ENCODE peak calls at places on chromosomes 7 and 10, in ten cellular contexts. One of them, this sample, is unnamed. For H3K4me1, the result is how much of the 10 kb centered on the place peaks cover.

GRCh38 chr10:80405636-80406035 is 2.7 kb upstream of the PRXL2A start:
- DNase-seq in colonic mucosa: no peak
- DNase-seq in cardiac muscle cell: no peak
- DNase-seq in body of pancreas: no peak
- DNase-seq in esophagus squamous epithelium: no peak
- DNase-seq in GM12878: no peak
- DNase-seq in tibial nerve: no peak
- DNase-seq in PC-9: no peak
- DNase-seq in MM.1S: peak
- DNase-seq in pancreas: no peak
- DNase-seq in this sample: no peak

GRCh38 chr7:129435414-129435829 is 1.2 kb downstream of the STRIP2 start:
- DNase-seq in colonic mucosa: no peak
- DNase-seq in cardiac muscle cell: no peak
- DNase-seq in pancreas: no peak
- DNase-seq in GM12878: no peak
- DNase-seq in body of pancreas: no peak
- DNase-seq in PC-9: no peak
- DNase-seq in esophagus squamous epithelium: no peak
- DNase-seq in MM.1S: no peak
- DNase-seq in tibial nerve: no peak
- DNase-seq in this sample: no peak

GRCh38 chr10:102150970-102151773 is 1.0 kb upstream of the NOLC1 start:
- DNase-seq in esophagus squamous epithelium: no peak
- DNase-seq in pancreas: peak
- DNase-seq in body of pancreas: no peak
- DNase-seq in cardiac muscle cell: peak
- DNase-seq in GM12878: no peak
- DNase-seq in PC-9: peak
- DNase-seq in tibial nerve: no peak
- DNase-seq in MM.1S: no peak
- DNase-seq in colonic mucosa: no peak
- DNase-seq in this sample: no peak

GRCh38 chr10:63392224-63392623 is 73.6 kb downstream of the JMJD1C start:
- DNase-seq in pancreas: no peak
- DNase-seq in tibial nerve: no peak
- DNase-seq in esophagus squamous epithelium: no peak
- DNase-seq in cardiac muscle cell: no peak
- DNase-seq in body of pancreas: no peak
- DNase-seq in colonic mucosa: no peak
- DNase-seq in PC-9: no peak
- DNase-seq in GM12878: no peak
- DNase-seq in MM.1S: no peak
- DNase-seq in this sample: no peak

GRCh38 chr7:96982586-96982985 is 22.8 kb upstream of the DLX6 start:
- DNase-seq in pancreas: no peak
- DNase-seq in body of pancreas: no peak
- DNase-seq in colonic mucosa: no peak
- DNase-seq in PC-9: peak
- DNase-seq in MM.1S: no peak
- DNase-seq in esophagus squamous epithelium: no peak
- DNase-seq in tibial nerve: no peak
- DNase-seq in cardiac muscle cell: no peak
- DNase-seq in GM12878: no peak
- DNase-seq in this sample: no peak

GRCh38 chr7:134513169-134513752 is 14.1 kb upstream of the AKR1B10 start:
- DNase-seq in colonic mucosa: peak
- DNase-seq in body of pancreas: peak
- DNase-seq in cardiac muscle cell: peak
- DNase-seq in pancreas: peak
- DNase-seq in tibial nerve: peak
- DNase-seq in PC-9: peak
- DNase-seq in MM.1S: peak
- DNase-seq in GM12878: peak
- DNase-seq in esophagus squamous epithelium: no peak
- DNase-seq in this sample: peak

GRCh38 chr7:30038182-30038980 is 10.2 kb downstream of the PLEKHA8 start:
- DNase-seq in cardiac muscle cell: peak
- DNase-seq in MM.1S: no peak
- DNase-seq in pancreas: no peak
- DNase-seq in esophagus squamous epithelium: no peak
- DNase-seq in GM12878: no peak
- DNase-seq in colonic mucosa: no peak
- DNase-seq in PC-9: no peak
- DNase-seq in tibial nerve: no peak
- DNase-seq in body of pancreas: no peak
- DNase-seq in this sample: no peak

GRCh38 chr10:102175415-102175814 is 23.2 kb downstream of the NOLC1 start:
- DNase-seq in cardiac muscle cell: peak
- DNase-seq in PC-9: no peak
- DNase-seq in body of pancreas: no peak
- DNase-seq in esophagus squamous epithelium: no peak
- DNase-seq in GM12878: no peak
- DNase-seq in MM.1S: no peak
- DNase-seq in colonic mucosa: no peak
- DNase-seq in pancreas: no peak
- DNase-seq in tibial nerve: no peak
- DNase-seq in this sample: no peak

GRCh38 chr10:130579913-130580312 is 443.7 kb downstream of the GLRX3 start:
- DNase-seq in MM.1S: no peak
- DNase-seq in PC-9: no peak
- DNase-seq in esophagus squamous epithelium: no peak
- DNase-seq in GM12878: no peak
- DNase-seq in pancreas: no peak
- DNase-seq in colonic mucosa: no peak
- DNase-seq in cardiac muscle cell: no peak
- DNase-seq in body of pancreas: no peak
- DNase-seq in tibial nerve: no peak
- DNase-seq in this sample: no peak

GRCh38 chr10:86648706-86649426 is 5.5 kb upstream of the OPN4 start:
- DNase-seq in pancreas: no peak
- DNase-seq in tibial nerve: peak
- DNase-seq in body of pancreas: no peak
- DNase-seq in cardiac muscle cell: peak
- DNase-seq in PC-9: peak
- DNase-seq in GM12878: no peak
- DNase-seq in esophagus squamous epithelium: no peak
- DNase-seq in colonic mucosa: peak
- DNase-seq in MM.1S: no peak
- DNase-seq in this sample: no peak

GRCh38 chr7:157851501-157852067 is 514.8 kb downstream of the DNAJB6 start:
- DNase-seq in MM.1S: peak
- DNase-seq in cardiac muscle cell: no peak
- DNase-seq in esophagus squamous epithelium: no peak
- DNase-seq in tibial nerve: peak
- DNase-seq in colonic mucosa: peak
- DNase-seq in pancreas: peak
- DNase-seq in PC-9: no peak
- DNase-seq in GM12878: no peak
- DNase-seq in body of pancreas: peak
- DNase-seq in this sample: peak

GRCh38 chr7:26477381-26477780 is 185.7 kb downstream of the SNX10 start:
- DNase-seq in PC-9: no peak
- DNase-seq in pancreas: no peak
- DNase-seq in cardiac muscle cell: no peak
- DNase-seq in esophagus squamous epithelium: no peak
- DNase-seq in GM12878: no peak
- DNase-seq in tibial nerve: no peak
- DNase-seq in colonic mucosa: no peak
- DNase-seq in body of pancreas: no peak
- DNase-seq in MM.1S: no peak
- DNase-seq in this sample: no peak

GRCh38 chr7:45626441-45627430 is 52.6 kb downstream of the ADCY1 start:
- DNase-seq in esophagus squamous epithelium: no peak
- DNase-seq in tibial nerve: no peak
- DNase-seq in MM.1S: no peak
- DNase-seq in PC-9: no peak
- DNase-seq in colonic mucosa: no peak
- DNase-seq in pancreas: no peak
- DNase-seq in GM12878: no peak
- DNase-seq in body of pancreas: no peak
- DNase-seq in cardiac muscle cell: no peak
- DNase-seq in this sample: no peak

GRCh38 chr10:86970152-86970886 is 2.0 kb downstream of the ADIRF start:
- DNase-seq in cardiac muscle cell: peak
- DNase-seq in esophagus squamous epithelium: no peak
- DNase-seq in body of pancreas: peak
- DNase-seq in GM12878: no peak
- DNase-seq in tibial nerve: peak
- DNase-seq in MM.1S: no peak
- DNase-seq in PC-9: peak
- DNase-seq in colonic mucosa: peak
- DNase-seq in pancreas: peak
- DNase-seq in this sample: no peak

GRCh38 chr10:28381903-28382347 is 79.1 kb upstream of the MPP7 start:
- DNase-seq in PC-9: peak
- DNase-seq in pancreas: peak
- DNase-seq in tibial nerve: peak
- DNase-seq in colonic mucosa: peak
- DNase-seq in GM12878: peak
- DNase-seq in MM.1S: peak
- DNase-seq in body of pancreas: peak
- DNase-seq in esophagus squamous epithelium: peak
- DNase-seq in cardiac muscle cell: peak
- DNase-seq in this sample: peak

GRCh38 chr10:114652402-114653368 is 5.4 kb downstream of the ABLIM1 start:
- DNase-seq in tibial nerve: no peak
- DNase-seq in GM12878: no peak
- DNase-seq in MM.1S: no peak
- DNase-seq in body of pancreas: no peak
- DNase-seq in esophagus squamous epithelium: no peak
- DNase-seq in cardiac muscle cell: no peak
- DNase-seq in colonic mucosa: no peak
- DNase-seq in pancreas: no peak
- DNase-seq in PC-9: no peak
- DNase-seq in this sample: no peak

GRCh38 chr7:2005746-2006145 is 227.0 kb downstream of the MAD1L1 start:
- DNase-seq in MM.1S: no peak
- DNase-seq in esophagus squamous epithelium: no peak
- DNase-seq in PC-9: no peak
- DNase-seq in colonic mucosa: no peak
- DNase-seq in tibial nerve: no peak
- DNase-seq in body of pancreas: no peak
- DNase-seq in cardiac muscle cell: no peak
- DNase-seq in pancreas: peak
- DNase-seq in GM12878: no peak
- DNase-seq in this sample: no peak

GRCh38 chr10:77304192-77304591 is 333.4 kb downstream of the KCNMA1 start:
- DNase-seq in cardiac muscle cell: no peak
- DNase-seq in colonic mucosa: no peak
- DNase-seq in esophagus squamous epithelium: no peak
- DNase-seq in body of pancreas: no peak
- DNase-seq in tibial nerve: no peak
- DNase-seq in MM.1S: no peak
- DNase-seq in pancreas: no peak
- DNase-seq in PC-9: no peak
- DNase-seq in GM12878: no peak
- DNase-seq in this sample: no peak

DNA sequence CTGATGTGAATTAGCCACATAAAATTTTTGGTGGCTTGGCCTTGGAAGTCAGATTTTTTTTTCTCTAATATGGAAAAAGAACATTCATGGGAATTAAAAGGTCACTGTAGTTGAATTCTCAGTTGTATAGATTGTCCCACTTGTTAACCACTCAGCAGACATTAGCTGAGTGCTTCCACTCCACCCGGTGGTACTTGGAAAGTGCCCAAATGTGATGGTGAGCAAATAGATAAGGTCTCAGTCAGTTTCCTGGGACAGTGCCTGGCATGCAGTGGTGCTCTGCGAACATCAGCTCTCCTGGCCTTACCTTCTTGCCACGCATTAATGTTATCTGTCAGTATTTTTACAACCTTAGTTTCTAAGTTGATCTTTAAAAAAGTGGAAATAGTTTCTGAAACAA is 1.4 kb downstream of the ATP5F1C start:
- DNase-seq in PC-9: no peak
- DNase-seq in colonic mucosa: peak
- DNase-seq in esophagus squamous epithelium: no peak
- DNase-seq in body of pancreas: no peak
- DNase-seq in MM.1S: no peak
- DNase-seq in GM12878: no peak
- DNase-seq in cardiac muscle cell: peak
- DNase-seq in pancreas: no peak
- DNase-seq in tibial nerve: no peak
- DNase-seq in this sample: no peak
- H3K4me1 ChIP-seq in PC-9: under half
- H3K4me1 ChIP-seq in colonic mucosa: under half
- H3K4me1 ChIP-seq in esophagus squamous epithelium: under half
- H3K4me1 ChIP-seq in body of pancreas: half or more
- H3K4me1 ChIP-seq in MM.1S: under half
- H3K4me1 ChIP-seq in GM12878: under half
- H3K4me1 ChIP-seq in cardiac muscle cell: under half
- H3K4me1 ChIP-seq in pancreas: under half
- H3K4me1 ChIP-seq in tibial nerve: under half
- H3K4me1 ChIP-seq in this sample: under half

GRCh38 chr10:1574719-1575118 is 162.6 kb downstream of the ADARB2 start:
- DNase-seq in PC-9: no peak
- DNase-seq in esophagus squamous epithelium: no peak
- DNase-seq in body of pancreas: no peak
- DNase-seq in GM12878: no peak
- DNase-seq in colonic mucosa: no peak
- DNase-seq in cardiac muscle cell: no peak
- DNase-seq in pancreas: no peak
- DNase-seq in tibial nerve: no peak
- DNase-seq in MM.1S: no peak
- DNase-seq in this sample: no peak
- H3K4me1 ChIP-seq in PC-9: under half
- H3K4me1 ChIP-seq in esophagus squamous epithelium: under half
- H3K4me1 ChIP-seq in body of pancreas: under half
- H3K4me1 ChIP-seq in GM12878: under half
- H3K4me1 ChIP-seq in colonic mucosa: under half
- H3K4me1 ChIP-seq in cardiac muscle cell: under half
- H3K4me1 ChIP-seq in pancreas: under half
- H3K4me1 ChIP-seq in tibial nerve: under half
- H3K4me1 ChIP-seq in MM.1S: under half
- H3K4me1 ChIP-seq in this sample: under half

GRCh38 chr7:55130554-55131198 is 111.9 kb downstream of the EGFR start:
- DNase-seq in MM.1S: no peak
- DNase-seq in cardiac muscle cell: peak
- DNase-seq in esophagus squamous epithelium: no peak
- DNase-seq in pancreas: no peak
- DNase-seq in PC-9: no peak
- DNase-seq in colonic mucosa: no peak
- DNase-seq in body of pancreas: no peak
- DNase-seq in GM12878: no peak
- DNase-seq in tibial nerve: peak
- DNase-seq in this sample: no peak
- H3K4me1 ChIP-seq in MM.1S: under half
- H3K4me1 ChIP-seq in cardiac muscle cell: under half
- H3K4me1 ChIP-seq in esophagus squamous epithelium: half or more
- H3K4me1 ChIP-seq in pancreas: under half
- H3K4me1 ChIP-seq in PC-9: half or more
- H3K4me1 ChIP-seq in colonic mucosa: under half
- H3K4me1 ChIP-seq in body of pancreas: under half
- H3K4me1 ChIP-seq in GM12878: under half
- H3K4me1 ChIP-seq in tibial nerve: under half
- H3K4me1 ChIP-seq in this sample: under half

DNA sequence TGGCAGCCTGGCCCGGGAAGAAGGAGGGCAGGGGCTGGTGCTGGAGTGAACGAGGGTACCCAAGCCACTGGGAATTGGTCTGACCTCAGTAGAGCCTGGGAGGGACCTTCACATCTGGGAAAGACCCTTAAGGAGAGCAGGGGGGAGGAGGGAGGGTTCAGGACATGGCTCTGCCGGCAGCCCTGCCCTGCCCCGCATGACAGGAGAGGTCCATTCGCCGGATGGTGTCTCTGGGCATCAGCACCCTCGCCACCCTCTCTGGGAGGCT is 5.5 kb downstream of the GIGYF1 start:
- DNase-seq in cardiac muscle cell: no peak
- DNase-seq in esophagus squamous epithelium: no peak
- DNase-seq in MM.1S: no peak
- DNase-seq in GM12878: no peak
- DNase-seq in body of pancreas: no peak
- DNase-seq in tibial nerve: no peak
- DNase-seq in pancreas: no peak
- DNase-seq in PC-9: no peak
- DNase-seq in colonic mucosa: no peak
- DNase-seq in this sample: no peak
- H3K4me1 ChIP-seq in cardiac muscle cell: under half
- H3K4me1 ChIP-seq in esophagus squamous epithelium: under half
- H3K4me1 ChIP-seq in MM.1S: under half
- H3K4me1 ChIP-seq in GM12878: under half
- H3K4me1 ChIP-seq in body of pancreas: half or more
- H3K4me1 ChIP-seq in tibial nerve: half or more
- H3K4me1 ChIP-seq in pancreas: under half
- H3K4me1 ChIP-seq in PC-9: under half
- H3K4me1 ChIP-seq in colonic mucosa: under half
- H3K4me1 ChIP-seq in this sample: under half